ENCODE peak calls at places on chromosome 5, in nine cellular contexts. O is gastrocnemius medialis; D is fibroblast of lung; U is stimulated activated effector memory CD8-positive, alpha-beta T cell treated with anti-CD3 and anti-CD28 coated beads, Interleukin-12 subunit alpha, Interleukin-12 subunit beta, amount 100 ng/mL, for 72 hours; Z is RCC 7860; Q is T-helper 2 cell; F is ovary; I is psoas muscle; L is stimulated activated CD4-positive, alpha-beta T cell treated with anti-CD3 and anti-CD28 coated beads, Interleukin-12 subunit alpha, Interleukin-12 subunit beta, amount 100 ng/mL, for 4 hours. K is an unnamed sample.

GRCh38 chr5:97534166-97534565 is 351.1 kb upstream of the RIOK2 start:
- DNase-seq in Q (no peak), F (no peak), Z (peak), I (no peak), U (no peak), O (no peak), D (peak), L (no peak), K (no peak)

GRCh38 chr5:79695501-79695900 is 5.9 kb downstream of the CMYA5 start:
- DNase-seq in Q (no peak), L (no peak), Z (no peak), D (no peak), I (no peak), O (no peak), F (no peak), U (no peak), K (no peak)

GRCh38 chr5:149719666-149720065 is 10.4 kb upstream of the PPARGC1B start:
- DNase-seq in L (no peak), F (no peak), U (no peak), Q (no peak), I (no peak), Z (no peak), D (peak), O (no peak), K (no peak)

GRCh38 chr5:8458038-8458383 is 589.1 kb downstream of the MTRR start:
- DNase-seq in D (peak), F (no peak), I (no peak), U (no peak), Q (no peak), L (peak), O (peak), Z (no peak), K (peak)

GRCh38 chr5:80069251-80069650 is 34.1 kb downstream of the THBS4 start:
- DNase-seq in U (no peak), Z (no peak), D (no peak), I (no peak), Q (no peak), L (no peak), O (no peak), F (no peak), K (no peak)

GRCh38 chr5:170393958-170394357 is 4.8 kb upstream of the KCNMB1 start:
- DNase-seq in I (no peak), Z (no peak), Q (no peak), F (no peak), L (no peak), D (no peak), U (no peak), O (no peak), K (no peak)

GRCh38 chr5:179120421-179120861 is 60.3 kb downstream of the ZNF354C start:
- DNase-seq in L (no peak), U (no peak), F (no peak), Q (no peak), Z (no peak), D (no peak), I (no peak), O (no peak), K (no peak)

GRCh38 chr5:143355710-143356109 is 47.8 kb downstream of the NR3C1 start:
- DNase-seq in I (peak), F (peak), D (peak), Q (peak), U (no peak), O (peak), L (peak), Z (peak), K (no peak)

GRCh38 chr5:79030663-79031480 is 38.6 kb downstream of the DMGDH start:
- DNase-seq in I (no peak), F (no peak), O (no peak), Z (peak), L (no peak), Q (no peak), D (no peak), U (no peak), K (no peak)

GRCh38 chr5:53922508-53923498 is 362.4 kb downstream of the NDUFS4 start:
- DNase-seq in Q (no peak), U (no peak), Z (no peak), D (no peak), F (no peak), L (no peak), O (no peak), I (no peak), K (no peak)

GRCh38 chr5:119274024-119274766 is 81.6 kb upstream of the TNFAIP8 start:
- DNase-seq in I (no peak), D (peak), O (no peak), U (peak), F (no peak), Z (peak), Q (no peak), L (no peak), K (no peak)

K was measured in GM12892.